ENCODE peak calls at places on chromosomes 13 and 19, in ten cellular contexts. One of them, this sample, is unnamed.
A peak's percentile ranks its signal among the peaks of the same experiment; 100 is the strongest.

GRCh38 chr19:9296336-9296735 is 13.3 kb downstream of the ZNF699 start:
- DNase-seq in ovary: no peak
- DNase-seq in suprapubic skin: no peak
- DNase-seq in tibial nerve: no peak
- DNase-seq in A549: no peak
- DNase-seq in GM12878: no peak
- DNase-seq in H1: no peak
- DNase-seq in upper lobe of left lung: no peak
- DNase-seq in stomach: no peak
- DNase-seq in transverse colon: no peak
- DNase-seq in this sample: no peak

GRCh38 chr19:37217533-37217854 is 520 bp upstream of the ZNF383 start:
- DNase-seq in ovary: no peak
- DNase-seq in suprapubic skin: no peak
- DNase-seq in tibial nerve: no peak
- DNase-seq in A549: no peak
- DNase-seq in GM12878: no peak
- DNase-seq in H1: no peak
- DNase-seq in upper lobe of left lung: no peak
- DNase-seq in stomach: no peak
- DNase-seq in transverse colon: no peak
- DNase-seq in this sample: no peak

GRCh38 chr19:5153601-5154128 is 184.8 kb downstream of the KDM4B start:
- DNase-seq in ovary: no peak
- DNase-seq in suprapubic skin: no peak
- DNase-seq in tibial nerve: no peak
- DNase-seq in A549: no peak
- DNase-seq in GM12878: no peak
- DNase-seq in H1: no peak
- DNase-seq in upper lobe of left lung: peak; percentile 68
- DNase-seq in stomach: no peak
- DNase-seq in transverse colon: no peak
- DNase-seq in this sample: no peak

GRCh38 chr13:36385471-36385870 is 39.3 kb upstream of the SPART start:
- DNase-seq in ovary: no peak
- DNase-seq in suprapubic skin: no peak
- DNase-seq in tibial nerve: no peak
- DNase-seq in A549: no peak
- DNase-seq in GM12878: no peak
- DNase-seq in H1: no peak
- DNase-seq in upper lobe of left lung: no peak
- DNase-seq in stomach: no peak
- DNase-seq in transverse colon: no peak
- DNase-seq in this sample: no peak

GRCh38 chr19:41746593-41747227 is 8.6 kb upstream of the CEACAM6 start:
- DNase-seq in ovary: no peak
- DNase-seq in suprapubic skin: no peak
- DNase-seq in tibial nerve: no peak
- DNase-seq in A549: peak; percentile 87
- DNase-seq in GM12878: no peak
- DNase-seq in H1: no peak
- DNase-seq in upper lobe of left lung: no peak
- DNase-seq in stomach: peak; percentile 73
- DNase-seq in transverse colon: peak; percentile 78
- DNase-seq in this sample: no peak

GRCh38 chr19:38437917-38438316 is 4.4 kb downstream of the RYR1 start:
- DNase-seq in ovary: no peak
- DNase-seq in suprapubic skin: no peak
- DNase-seq in tibial nerve: no peak
- DNase-seq in A549: no peak
- DNase-seq in GM12878: no peak
- DNase-seq in H1: no peak
- DNase-seq in upper lobe of left lung: no peak
- DNase-seq in stomach: no peak
- DNase-seq in transverse colon: no peak
- DNase-seq in this sample: no peak

GRCh38 chr19:41000310-41000737 is 9.2 kb downstream of the CYP2B6 start:
- DNase-seq in ovary: no peak
- DNase-seq in suprapubic skin: no peak
- DNase-seq in tibial nerve: no peak
- DNase-seq in A549: peak; percentile 53
- DNase-seq in GM12878: no peak
- DNase-seq in H1: no peak
- DNase-seq in upper lobe of left lung: no peak
- DNase-seq in stomach: peak; percentile 61
- DNase-seq in transverse colon: peak; percentile 48
- DNase-seq in this sample: no peak

GRCh38 chr19:46674416-46675178 is 13.6 kb upstream of the DACT3 start:
- DNase-seq in ovary: peak; percentile 36
- DNase-seq in suprapubic skin: no peak
- DNase-seq in tibial nerve: no peak
- DNase-seq in A549: peak; percentile 61
- DNase-seq in GM12878: no peak
- DNase-seq in H1: no peak
- DNase-seq in upper lobe of left lung: no peak
- DNase-seq in stomach: no peak
- DNase-seq in transverse colon: no peak
- DNase-seq in this sample: no peak

GRCh38 chr19:3038214-3038613 is 9.1 kb upstream of the TLE2 start:
- DNase-seq in ovary: no peak
- DNase-seq in suprapubic skin: no peak
- DNase-seq in tibial nerve: no peak
- DNase-seq in A549: no peak
- DNase-seq in GM12878: no peak
- DNase-seq in H1: no peak
- DNase-seq in upper lobe of left lung: no peak
- DNase-seq in stomach: no peak
- DNase-seq in transverse colon: no peak
- DNase-seq in this sample: no peak

GRCh38 chr13:23673354-23673753 is 103.1 kb downstream of the TNFRSF19 start:
- DNase-seq in ovary: no peak
- DNase-seq in suprapubic skin: no peak
- DNase-seq in tibial nerve: no peak
- DNase-seq in A549: no peak
- DNase-seq in GM12878: no peak
- DNase-seq in H1: no peak
- DNase-seq in upper lobe of left lung: no peak
- DNase-seq in stomach: no peak
- DNase-seq in transverse colon: no peak
- DNase-seq in this sample: peak; percentile 55

DNA sequence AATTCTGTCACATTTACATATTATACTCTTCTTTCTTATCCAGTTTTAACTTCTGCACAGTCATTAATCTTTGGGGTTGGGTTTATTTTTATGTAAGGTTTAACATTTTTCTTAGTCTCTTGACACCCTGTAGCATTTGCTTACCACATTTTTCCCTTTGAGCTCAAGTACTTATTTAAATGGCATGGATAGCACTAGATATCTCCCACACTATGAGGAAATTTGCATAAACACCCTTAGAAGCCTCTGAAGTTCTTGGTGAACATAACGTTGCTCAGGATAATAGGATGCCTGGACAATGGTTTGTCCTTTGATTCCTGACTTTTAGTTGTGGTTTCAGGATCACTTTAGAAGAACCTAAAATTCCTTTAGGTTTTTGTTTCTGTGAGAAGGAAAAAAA is 338.9 kb downstream of the PCDH17 start:
- DNase-seq in ovary: no peak
- DNase-seq in suprapubic skin: no peak
- DNase-seq in tibial nerve: no peak
- DNase-seq in A549: no peak
- DNase-seq in GM12878: no peak
- DNase-seq in H1: no peak
- DNase-seq in upper lobe of left lung: no peak
- DNase-seq in stomach: no peak
- DNase-seq in transverse colon: no peak
- DNase-seq in this sample: no peak
- TF ChIP-seq EP300 in ovary: no peak
- TF ChIP-seq EP300 in suprapubic skin: no peak
- TF ChIP-seq EP300 in tibial nerve: no peak
- TF ChIP-seq EP300 in A549: no peak
- TF ChIP-seq EP300 in GM12878: no peak
- TF ChIP-seq EP300 in H1: no peak
- TF ChIP-seq EP300 in upper lobe of left lung: no peak
- TF ChIP-seq EP300 in stomach: no peak
- TF ChIP-seq EP300 in transverse colon: no peak
- TF ChIP-seq EP300 in this sample: no peak

GRCh38 chr13:50081106-50081898 is 66.1 kb downstream of the KCNRG start:
- DNase-seq in ovary: peak; percentile 41
- DNase-seq in suprapubic skin: peak; percentile 77
- DNase-seq in tibial nerve: peak; percentile 38
- DNase-seq in A549: peak; percentile 43
- DNase-seq in GM12878: no peak
- DNase-seq in H1: no peak
- DNase-seq in upper lobe of left lung: peak; percentile 91
- DNase-seq in stomach: peak; percentile 48
- DNase-seq in transverse colon: peak; percentile 61
- DNase-seq in this sample: peak; percentile 93
- TF ChIP-seq CTCF in ovary: no peak
- TF ChIP-seq CTCF in suprapubic skin: no peak
- TF ChIP-seq CTCF in tibial nerve: peak; percentile 40
- TF ChIP-seq CTCF in A549: no peak
- TF ChIP-seq CTCF in GM12878: no peak
- TF ChIP-seq CTCF in H1: no peak
- TF ChIP-seq CTCF in upper lobe of left lung: no peak
- TF ChIP-seq CTCF in stomach: no peak
- TF ChIP-seq CTCF in transverse colon: peak; percentile 33
- TF ChIP-seq CTCF in this sample: no peak

GRCh38 chr19:51915324-51915867 is 10.6 kb upstream of the ZNF649 start:
- DNase-seq in ovary: no peak
- DNase-seq in suprapubic skin: no peak
- DNase-seq in tibial nerve: no peak
- DNase-seq in A549: no peak
- DNase-seq in GM12878: no peak
- DNase-seq in H1: no peak
- DNase-seq in upper lobe of left lung: no peak
- DNase-seq in stomach: no peak
- DNase-seq in transverse colon: no peak
- DNase-seq in this sample: no peak
- H3K4me3 ChIP-seq in ovary: no peak overlapping the region
- H3K4me3 ChIP-seq in suprapubic skin: no peak overlapping the region
- H3K4me3 ChIP-seq in tibial nerve: no peak overlapping the region
- H3K4me3 ChIP-seq in A549: no peak overlapping the region
- H3K4me3 ChIP-seq in GM12878: no peak overlapping the region
- H3K4me3 ChIP-seq in H1: no peak overlapping the region
- H3K4me3 ChIP-seq in upper lobe of left lung: no peak overlapping the region
- H3K4me3 ChIP-seq in stomach: no peak overlapping the region
- H3K4me3 ChIP-seq in transverse colon: no peak overlapping the region
- H3K4me3 ChIP-seq in this sample: no peak overlapping the region

GRCh38 chr13:102707465-102707864 is 12.6 kb upstream of the METTL21C start:
- DNase-seq in ovary: no peak
- DNase-seq in suprapubic skin: no peak
- DNase-seq in tibial nerve: no peak
- DNase-seq in A549: peak; percentile 32
- DNase-seq in GM12878: no peak
- DNase-seq in H1: no peak
- DNase-seq in upper lobe of left lung: no peak
- DNase-seq in stomach: no peak
- DNase-seq in transverse colon: no peak
- DNase-seq in this sample: no peak
- TF ChIP-seq EP300 in ovary: no peak
- TF ChIP-seq EP300 in suprapubic skin: no peak
- TF ChIP-seq EP300 in tibial nerve: no peak
- TF ChIP-seq EP300 in A549: no peak
- TF ChIP-seq EP300 in GM12878: no peak
- TF ChIP-seq EP300 in H1: no peak
- TF ChIP-seq EP300 in upper lobe of left lung: no peak
- TF ChIP-seq EP300 in stomach: no peak
- TF ChIP-seq EP300 in transverse colon: no peak
- TF ChIP-seq EP300 in this sample: no peak

GRCh38 chr13:39418424-39418823 is 184.6 kb downstream of the LHFPL6 start:
- DNase-seq in ovary: no peak
- DNase-seq in suprapubic skin: no peak
- DNase-seq in tibial nerve: no peak
- DNase-seq in A549: no peak
- DNase-seq in GM12878: no peak
- DNase-seq in H1: no peak
- DNase-seq in upper lobe of left lung: no peak
- DNase-seq in stomach: no peak
- DNase-seq in transverse colon: no peak
- DNase-seq in this sample: no peak

GRCh38 chr13:39417643-39418042 is 185.3 kb downstream of the LHFPL6 start:
- DNase-seq in ovary: no peak
- DNase-seq in suprapubic skin: no peak
- DNase-seq in tibial nerve: no peak
- DNase-seq in A549: no peak
- DNase-seq in GM12878: no peak
- DNase-seq in H1: peak; percentile 47
- DNase-seq in upper lobe of left lung: peak; percentile 53
- DNase-seq in stomach: no peak
- DNase-seq in transverse colon: no peak
- DNase-seq in this sample: no peak

GRCh38 chr13:39419068-39419467 is 183.9 kb downstream of the LHFPL6 start:
- DNase-seq in ovary: no peak
- DNase-seq in suprapubic skin: no peak
- DNase-seq in tibial nerve: no peak
- DNase-seq in A549: no peak
- DNase-seq in GM12878: no peak
- DNase-seq in H1: no peak
- DNase-seq in upper lobe of left lung: no peak
- DNase-seq in stomach: no peak
- DNase-seq in transverse colon: no peak
- DNase-seq in this sample: no peak

GRCh38 chr13:39415403-39415802 is 187.6 kb downstream of the LHFPL6 start:
- DNase-seq in ovary: peak; percentile 20
- DNase-seq in suprapubic skin: no peak
- DNase-seq in tibial nerve: no peak
- DNase-seq in A549: peak; percentile 24
- DNase-seq in GM12878: no peak
- DNase-seq in H1: no peak
- DNase-seq in upper lobe of left lung: no peak
- DNase-seq in stomach: no peak
- DNase-seq in transverse colon: no peak
- DNase-seq in this sample: no peak

DNA sequence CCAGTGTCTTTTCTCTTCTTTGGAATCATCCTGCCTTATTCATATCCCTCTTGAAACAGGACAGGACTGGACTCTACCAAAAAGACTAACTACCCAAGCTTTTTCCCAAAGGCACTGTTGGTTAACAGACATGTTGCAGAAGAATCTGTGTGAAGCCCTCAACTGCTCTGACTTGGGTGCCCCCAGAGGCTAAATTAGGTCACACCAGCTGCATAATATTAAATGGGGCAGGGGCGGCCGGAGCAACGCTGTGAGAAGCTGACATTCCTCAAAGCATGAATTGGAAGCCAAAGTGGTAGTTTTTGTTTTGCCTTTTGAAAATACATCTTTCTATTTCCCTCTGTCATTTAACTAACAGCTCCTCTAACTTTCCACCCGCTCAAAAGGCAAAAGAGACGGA is 185.9 kb downstream of the LHFPL6 start:
- DNase-seq in ovary: no peak
- DNase-seq in suprapubic skin: no peak
- DNase-seq in tibial nerve: no peak
- DNase-seq in A549: no peak
- DNase-seq in GM12878: no peak
- DNase-seq in H1: no peak
- DNase-seq in upper lobe of left lung: no peak
- DNase-seq in stomach: no peak
- DNase-seq in transverse colon: no peak
- DNase-seq in this sample: no peak
- TF ChIP-seq CTCF in ovary: no peak
- TF ChIP-seq CTCF in suprapubic skin: no peak
- TF ChIP-seq CTCF in tibial nerve: peak; percentile 27
- TF ChIP-seq CTCF in A549: no peak
- TF ChIP-seq CTCF in GM12878: peak; percentile 22
- TF ChIP-seq CTCF in H1: peak; percentile 57
- TF ChIP-seq CTCF in upper lobe of left lung: no peak
- TF ChIP-seq CTCF in stomach: no peak
- TF ChIP-seq CTCF in transverse colon: no peak
- TF ChIP-seq CTCF in this sample: peak; percentile 27